ENCODE peak calls at places on chromosome 1, in four cellular contexts. F, Q, E and B are unnamed samples.

GRCh38 chr1:205954819-205955404 is 11.7 kb upstream of the SLC26A9 start:
- DNase-seq in F (no peak), E (no peak), Q (no peak), B (no peak)

GRCh38 chr1:156897078-156897825 is 3.7 kb downstream of the PEAR1 start:
- DNase-seq in F (no peak), Q (peak; percentile 41), E (peak; percentile 57), B (peak; percentile 22)

GRCh38 chr1:12245116-12245515 is 15.3 kb downstream of the VPS13D start:
- DNase-seq in F (no peak), E (peak; percentile 57), Q (no peak), B (no peak)

GRCh38 chr1:235147269-235147668 is 13.8 kb downstream of the RBM34 start:
- DNase-seq in E (no peak), Q (no peak), F (no peak), B (no peak)

GRCh38 chr1:240092301-240093119 is 827 bp downstream of the FMN2 start:
- DNase-seq in F (no peak), E (peak; percentile 41), Q (no peak), B (no peak)

GRCh38 chr1:235100124-235100801 is 28.4 kb downstream of the TOMM20 start:
- DNase-seq in Q (no peak), F (no peak), E (peak; percentile 41), B (no peak)

GRCh38 chr1:11563560-11564069 is 84.7 kb downstream of the DISP3 start:
- DNase-seq in Q (no peak), F (no peak), E (peak; percentile 11), B (no peak)

GRCh38 chr1:231919269-231919886 is 292.8 kb downstream of the DISC1 start:
- DNase-seq in Q (no peak), F (no peak), E (no peak), B (no peak)

GRCh38 chr1:243434594-243434993 is 178.8 kb downstream of the SDCCAG8 start:
- DNase-seq in Q (no peak), E (no peak), F (no peak), B (no peak)

GRCh38 chr1:27403065-27403726 is 10.8 kb downstream of the GPR3 start:
- DNase-seq in Q (peak; percentile 91), E (peak; percentile 67), F (no peak), B (no peak)

GRCh38 chr1:236018885-236019453 is 45.9 kb downstream of the NID1 start:
- DNase-seq in E (peak; percentile 94), F (peak; percentile 89), Q (peak; percentile 93), B (no peak)

GRCh38 chr1:228405979-228406265 is 713 bp downstream of the TRIM11 start:
- DNase-seq in F (no peak), Q (no peak), E (no peak), B (no peak)

GRCh38 chr1:172467446-172467845 is 23.6 kb upstream of the PIGC start:
- DNase-seq in E (no peak), Q (no peak), F (no peak), B (no peak)

GRCh38 chr1:236103646-236104218 is 38.6 kb upstream of the GPR137B start:
- DNase-seq in E (peak; percentile 70), Q (no peak), F (no peak), B (peak; percentile 32)

GRCh38 chr1:8962812-8963669 is 17.4 kb downstream of the CA6 start:
- DNase-seq in F (no peak), Q (no peak), E (peak; percentile 52), B (no peak)

GRCh38 chr1:206538086-206538781 is 30.9 kb downstream of the RASSF5 start:
- DNase-seq in Q (no peak), F (no peak), E (no peak), B (no peak)

GRCh38 chr1:62530516-62531154 is 66.7 kb upstream of the ANGPTL3 start:
- DNase-seq in E (peak; percentile 58), F (no peak), Q (no peak), B (peak; percentile 11)

GRCh38 chr1:47839460-47839760 is 157.8 kb downstream of the TRABD2B start:
- DNase-seq in Q (no peak), E (no peak), F (peak; percentile 46), B (no peak)

GRCh38 chr1:53842347-53842746 is 4.3 kb upstream of the NDC1 start:
- DNase-seq in F (no peak), E (no peak), Q (no peak), B (no peak)

GRCh38 chr1:180167021-180167701 is 12.5 kb downstream of the QSOX1 start:
- DNase-seq in F (no peak), E (peak; percentile 77), Q (no peak), B (no peak)

GRCh38 chr1:52919051-52919719 is 2.4 kb downstream of the ECHDC2 start:
- DNase-seq in E (no peak), Q (no peak), F (no peak), B (no peak)

GRCh38 chr1:225437710-225438437 is 10.0 kb upstream of the LBR start:
- DNase-seq in F (no peak), E (peak; percentile 72), Q (no peak), B (no peak)

GRCh38 chr1:225440380-225440957 is 12.6 kb upstream of the LBR start:
- DNase-seq in E (no peak), F (no peak), Q (no peak), B (no peak)

GRCh38 chr1:225442156-225442555 is 14.3 kb upstream of the LBR start:
- DNase-seq in Q (no peak), F (no peak), E (no peak), B (no peak)

GRCh38 chr1:225445644-225446297 is 17.9 kb upstream of the LBR start:
- DNase-seq in F (no peak), E (no peak), Q (no peak), B (no peak)

DNA sequence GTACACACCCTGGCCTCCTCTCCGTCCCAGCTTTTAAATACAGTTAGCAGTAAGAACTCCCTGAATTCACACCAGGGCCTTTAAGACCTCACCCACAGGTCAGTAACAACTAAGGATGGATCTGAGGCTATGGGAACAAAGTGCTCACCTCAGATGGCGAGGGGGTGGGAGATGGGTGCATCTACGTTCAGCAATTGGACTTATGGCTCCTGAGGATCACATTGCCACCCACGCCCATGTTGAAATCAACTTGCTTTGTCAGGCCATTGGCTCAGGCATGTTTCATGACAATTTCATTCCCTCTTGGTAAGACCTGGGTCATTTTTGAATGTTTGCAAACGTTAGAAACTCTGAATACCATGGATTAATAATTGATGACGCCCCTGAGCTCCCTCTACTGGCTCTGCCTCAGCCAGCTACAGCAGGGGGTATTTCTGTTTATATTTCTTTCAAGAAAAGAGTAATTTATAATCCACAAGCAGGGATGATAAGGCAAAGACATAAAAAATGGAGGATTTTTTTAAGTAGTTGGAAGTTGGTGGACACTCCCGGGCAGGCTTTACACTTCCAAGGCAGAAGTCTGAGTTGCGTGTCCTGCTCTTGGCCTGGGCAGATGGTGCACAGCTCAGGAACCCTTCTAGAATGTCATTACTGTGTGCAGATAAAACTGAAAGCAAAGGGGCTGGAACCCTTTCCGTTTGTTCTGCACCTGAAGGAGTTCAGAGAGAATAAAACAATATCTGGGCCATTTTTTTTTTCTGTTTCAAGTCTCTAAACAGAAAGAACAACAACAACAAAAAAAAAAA is 13.7 kb upstream of the LBR start:
- DNase-seq in F (no peak), E (no peak), Q (no peak), B (no peak)
- TF ChIP-seq CTCF in F (no peak), E (peak; percentile 26), Q (no peak), B (peak; percentile 24)

GRCh38 chr1:82090104-82090503 is 289.4 kb downstream of the ADGRL2 start:
- DNase-seq in F (no peak), Q (no peak), E (peak; percentile 39), B (no peak)
- TF ChIP-seq CTCF in F (peak; percentile 14), Q (no peak), E (peak; percentile 59), B (peak; percentile 49)

GRCh38 chr1:159892944-159893343 is 7.0 kb downstream of the CFAP45 start:
- DNase-seq in E (no peak), Q (no peak), F (no peak), B (no peak)
- TF ChIP-seq CTCF in E (no peak), Q (no peak), F (no peak), B (no peak)

GRCh38 chr1:161314201-161314981 is at the start of gene SDHC:
- DNase-seq in E (peak; percentile 95), Q (peak; percentile 94), F (peak; percentile 92), B (peak; percentile 66)
- TF ChIP-seq CTCF in E (peak; percentile 54), Q (peak; percentile 12), F (no peak), B (peak; percentile 45)

GRCh38 chr1:217457016-217457415 is 173.9 kb downstream of the GPATCH2 start:
- DNase-seq in E (no peak), F (no peak), Q (no peak), B (no peak)

GRCh38 chr1:217453816-217454215 is 177.1 kb downstream of the GPATCH2 start:
- DNase-seq in F (no peak), Q (no peak), E (peak; percentile 74), B (no peak)

GRCh38 chr1:217462159-217462558 is 168.7 kb downstream of the GPATCH2 start:
- DNase-seq in Q (no peak), F (no peak), E (no peak), B (no peak)

DNA sequence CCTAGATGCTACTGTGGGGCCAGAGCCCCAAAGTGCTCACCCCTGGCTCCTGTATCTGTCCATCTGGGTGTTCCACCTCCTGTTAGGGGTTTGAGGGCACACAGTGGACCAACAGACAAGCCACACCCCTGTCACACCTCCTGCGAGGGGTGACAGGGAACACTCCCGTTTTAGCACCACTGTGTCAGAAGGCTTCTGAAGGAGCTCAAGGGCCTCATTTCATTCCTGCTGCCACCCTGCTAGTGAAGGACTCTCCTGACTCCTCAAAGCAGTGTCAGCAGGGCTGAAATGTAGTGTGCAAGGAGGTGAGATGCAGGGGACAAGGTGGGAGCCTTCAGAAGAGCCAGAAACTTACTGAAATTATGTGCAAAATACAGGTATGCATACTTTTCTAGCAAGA is 174.6 kb downstream of the GPATCH2 start:
- DNase-seq in E (no peak), F (no peak), Q (no peak), B (no peak)
- TF ChIP-seq CTCF in E (no peak), F (no peak), Q (no peak), B (no peak)

GRCh38 chr1:55284856-55285255 is 69.7 kb upstream of the USP24 start:
- DNase-seq in E (peak; percentile 72), Q (no peak), F (no peak), B (peak; percentile 26)
- TF ChIP-seq CTCF in E (peak; percentile 62), Q (peak; percentile 64), F (peak; percentile 27), B (peak; percentile 64)